ENCODE peak calls at places on chromosomes 5 and 9, in four cellular contexts. I is H9, U is neuronal stem cell, J is neural progenitor cell. G is an unnamed sample.
A peak's percentile ranks its signal among the peaks of the same experiment; 100 is the strongest.

GRCh38 chr5:56050566-56051292 is 56.0 kb upstream of the IL6ST start:
- DNase-seq in J (no peak), I (no peak), U (no peak), G (no peak)

GRCh38 chr5:142872795-142873194 is 102.6 kb downstream of the ARHGAP26 start:
- DNase-seq in J (no peak), I (no peak), U (no peak), G (no peak)

GRCh38 chr5:16492398-16493175 is 27.0 kb upstream of the ZNF622 start:
- DNase-seq in U (no peak), I (no peak), J (peak; percentile 8), G (no peak)

GRCh38 chr5:133121080-133121479 is 69.3 kb downstream of the HSPA4 start:
- DNase-seq in J (no peak), U (no peak), I (no peak), G (no peak)

GRCh38 chr9:127580879-127581278 is 31.2 kb upstream of the STXBP1 start:
- DNase-seq in J (no peak), I (no peak), U (no peak), G (no peak)

GRCh38 chr9:32707326-32707725 is 71.9 kb upstream of the TAF1L start:
- DNase-seq in U (no peak), J (no peak), I (no peak), G (no peak)

GRCh38 chr9:103681435-103681834 is 412.7 kb upstream of the SMC2 start:
- DNase-seq in U (no peak), I (no peak), J (no peak), G (no peak)

GRCh38 chr5:157686841-157687554 is 15.7 kb downstream of the C5orf52 start:
- DNase-seq in U (no peak), I (no peak), J (no peak), G (no peak)

GRCh38 chr5:115671939-115672338 is 46.1 kb upstream of the TMED7 start:
- DNase-seq in U (no peak), I (no peak), J (no peak), G (no peak)

GRCh38 chr5:54619732-54620582 is 102.4 kb downstream of the SNX18 start:
- DNase-seq in U (no peak), J (no peak), I (no peak), G (no peak)

GRCh38 chr5:17123785-17124184 is 93.6 kb upstream of the BASP1 start:
- DNase-seq in J (no peak), I (no peak), U (no peak), G (no peak)

GRCh38 chr5:135705941-135706340 is 127.2 kb upstream of the CXCL14 start:
- DNase-seq in I (peak; percentile 14), J (no peak), U (no peak), G (no peak)

GRCh38 chr9:129717991-129718390 is 34.9 kb downstream of the PTGES start:
- DNase-seq in U (no peak), J (no peak), I (no peak), G (no peak)

GRCh38 chr9:110538621-110539020 is 40.9 kb downstream of the SVEP1 start:
- DNase-seq in J (no peak), U (no peak), I (no peak), G (no peak)

GRCh38 chr5:124919076-124919475 is 172.6 kb upstream of the ZNF608 start:
- DNase-seq in I (no peak), U (no peak), J (no peak), G (no peak)
- H3K4me1 ChIP-seq in I (peaks cover 10% of the 10 kb centered on the region), U (peaks cover 11% of the 10 kb centered on the region), J (peaks cover 58% of the 10 kb centered on the region), G (no peaks in the 10 kb centered on the region)

DNA sequence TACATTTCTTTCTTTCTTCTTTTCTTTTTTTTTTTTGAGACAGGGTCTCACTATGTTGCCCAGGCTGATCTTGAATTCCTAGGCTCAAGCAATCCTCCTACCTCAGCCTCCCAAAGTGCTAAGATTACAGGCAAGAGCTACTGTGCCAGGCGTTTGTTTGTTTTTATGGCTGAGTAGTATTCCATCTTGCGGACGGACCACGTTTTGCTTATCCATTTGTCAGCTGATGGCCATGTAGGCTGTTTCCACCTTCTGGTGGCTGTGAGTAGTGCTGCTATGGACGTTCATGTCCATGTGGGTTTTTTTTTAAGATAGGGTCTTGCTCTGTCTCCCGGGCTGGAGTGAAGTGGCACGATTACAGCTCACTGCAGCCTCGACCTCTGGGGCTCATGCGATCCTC is 2.5 kb downstream of the DOK3 start:
- DNase-seq in J (no peak), I (no peak), U (no peak), G (no peak)
- H3K9ac ChIP-seq in J (no peak overlapping the region), I (no peak overlapping the region), U (no peak overlapping the region), G (no peak overlapping the region)

GRCh38 chr5:178883815-178884430 is 11.8 kb upstream of the ZFP2 start:
- DNase-seq in U (no peak), J (no peak), I (no peak), G (no peak)
- H3K9me3 ChIP-seq in U (peaks cover 93% of the 10 kb centered on the region), J (peaks cover 72% of the 10 kb centered on the region), I (peaks cover 53% of the 10 kb centered on the region), G (peaks cover 85% of the 10 kb centered on the region)

DNA sequence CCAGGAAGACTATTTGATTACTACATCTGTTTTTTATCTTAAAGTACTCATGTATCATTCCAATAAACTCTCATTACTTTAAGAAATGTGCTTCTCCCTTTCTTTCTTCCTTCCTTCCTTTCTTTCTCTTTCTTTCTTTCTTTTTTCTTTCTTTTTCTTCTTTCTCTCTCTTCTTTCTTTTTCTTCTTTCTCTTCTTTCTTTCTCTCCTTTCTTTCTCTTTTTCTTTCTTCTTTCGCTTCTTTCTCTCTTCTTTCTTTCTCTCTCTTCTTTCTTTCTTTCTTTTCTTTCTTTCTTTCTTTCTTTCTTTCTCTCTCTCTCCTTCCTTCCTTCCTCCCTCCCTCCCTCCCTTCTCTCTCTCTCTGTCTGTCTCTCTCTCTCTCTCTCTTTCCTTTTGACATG is 298.6 kb upstream of the ANKH start:
- DNase-seq in J (no peak), I (no peak), U (no peak), G (no peak)
- H3K4me1 ChIP-seq in J (no peaks in the 10 kb centered on the region), I (no peaks in the 10 kb centered on the region), U (no peaks in the 10 kb centered on the region), G (no peaks in the 10 kb centered on the region)

DNA sequence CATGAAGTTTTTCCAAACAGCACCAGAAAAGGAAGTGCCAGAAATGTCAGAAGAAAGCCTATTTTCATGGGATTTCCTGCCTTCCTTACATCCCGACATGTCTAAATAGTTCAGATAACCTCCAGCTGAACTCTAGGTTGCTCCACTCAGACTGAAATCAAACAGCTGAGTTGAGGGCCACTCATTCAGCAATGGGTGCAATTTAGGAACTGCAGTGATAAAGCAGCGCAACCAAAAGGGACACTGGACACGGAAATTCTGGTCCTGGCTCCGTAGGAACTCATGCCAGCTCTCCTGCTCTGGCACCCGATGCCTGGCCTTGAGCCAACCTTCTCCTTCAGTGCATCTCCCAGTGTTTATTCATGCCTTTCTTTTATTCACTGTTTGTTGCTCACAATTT is 127.1 kb downstream of the PDE4D start:
- DNase-seq in J (no peak), U (no peak), I (no peak), G (no peak)
- H3K9ac ChIP-seq in J (no peak overlapping the region), U (no peak overlapping the region), I (no peak overlapping the region), G (no peak overlapping the region)

DNA sequence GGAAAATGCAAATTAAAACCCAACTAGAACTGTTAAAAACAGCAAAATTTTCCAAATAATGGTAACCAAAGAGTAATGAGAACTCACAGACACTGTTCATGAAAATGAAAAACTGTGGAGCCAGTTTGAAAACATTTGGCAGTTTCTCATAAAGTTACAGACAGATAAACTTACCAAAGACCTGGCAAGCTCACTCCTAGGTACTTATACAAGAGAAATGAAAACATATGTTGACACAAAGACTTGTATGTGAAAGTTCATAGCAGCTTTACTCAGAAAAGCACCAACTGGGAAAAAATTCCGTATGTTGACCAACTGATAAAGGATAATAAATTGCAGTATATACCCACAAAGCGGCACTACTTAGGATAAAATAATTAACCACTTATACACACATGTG is 10.3 kb downstream of the ZNF782 start:
- DNase-seq in I (no peak), U (no peak), J (no peak), G (no peak)
- H3K9me3 ChIP-seq in I (no peaks in the 10 kb centered on the region), U (peaks cover 90% of the 10 kb centered on the region), J (peaks cover 15% of the 10 kb centered on the region), G (peaks cover 10% of the 10 kb centered on the region)